ENCODE peak calls at places on chromosomes 6 and 20, in seven cellular contexts. L, I, M, Q, C, B and E are unnamed samples.

GRCh38 chr20:44836596-44837120 is 26.3 kb upstream of the RIMS4 start:
- DNase-seq in L (no peak), I (no peak), M (no peak), Q (no peak), C (no peak), B (no peak), E (no peak)

GRCh38 chr6:167497387-167498056 is 172.6 kb downstream of the TTLL2 start:
- DNase-seq in L (no peak), I (no peak), M (no peak), Q (no peak), C (no peak), B (no peak), E (no peak)

GRCh38 chr20:58737198-58737597 is 44.6 kb downstream of the NPEPL1 start:
- DNase-seq in L (no peak), I (no peak), M (no peak), Q (no peak), C (no peak), B (no peak), E (no peak)

GRCh38 chr20:19897891-19898290 is 119.3 kb upstream of the NAA20 start:
- DNase-seq in L (no peak), I (no peak), M (no peak), Q (no peak), C (no peak), B (no peak), E (no peak)

GRCh38 chr6:14031516-14031915 is 86.1 kb upstream of the CD83 start:
- DNase-seq in L (no peak), I (no peak), M (no peak), Q (no peak), C (no peak), B (no peak), E (no peak)

GRCh38 chr6:20574355-20574754 is 40.1 kb downstream of the CDKAL1 start:
- DNase-seq in L (no peak), I (no peak), M (no peak), Q (no peak), C (no peak), B (no peak), E (no peak)

GRCh38 chr6:70411948-70412796 is 1.1 kb upstream of the FAM135A start:
- DNase-seq in L (no peak), I (no peak), M (no peak), Q (no peak), C (no peak), B (no peak), E (no peak)

GRCh38 chr6:14824060-14824834 is 421.6 kb upstream of the JARID2 start:
- DNase-seq in L (no peak), I (no peak), M (no peak), Q (no peak), C (no peak), B (no peak), E (no peak)

GRCh38 chr6:3247255-3248146 is 11.2 kb upstream of the PSMG4 start:
- DNase-seq in L (no peak), I (no peak), M (no peak), Q (no peak), C (no peak), B (peak; percentile 95), E (no peak)

GRCh38 chr20:38985603-38986170 is 23.5 kb downstream of the DHX35 start:
- DNase-seq in L (no peak), I (no peak), M (no peak), Q (no peak), C (no peak), B (peak; percentile 83), E (no peak)

GRCh38 chr6:155177369-155177961 is 86.3 kb upstream of the CLDN20 start:
- DNase-seq in L (peak; percentile 15), I (peak; percentile 68), M (peak; percentile 68), Q (peak; percentile 50), C (peak; percentile 26), B (peak; percentile 84), E (no peak)

GRCh38 chr6:20791932-20792331 is 257.7 kb downstream of the CDKAL1 start:
- DNase-seq in L (no peak), I (no peak), M (no peak), Q (peak; percentile 68), C (no peak), B (peak; percentile 53), E (no peak)

GRCh38 chr6:69233195-69233524 is 563.6 kb downstream of the LMBRD1 start:
- DNase-seq in L (no peak), I (peak; percentile 43), M (no peak), Q (peak; percentile 73), C (no peak), B (no peak), E (no peak)

GRCh38 chr20:33673411-33674293 is 576 bp downstream of the NECAB3 start:
- DNase-seq in L (no peak), I (no peak), M (no peak), Q (no peak), C (no peak), B (no peak), E (no peak)

GRCh38 chr6:105568121-105568520 is 165.2 kb upstream of the PREP start:
- DNase-seq in L (no peak), I (no peak), M (no peak), Q (no peak), C (no peak), B (no peak), E (no peak)

GRCh38 chr6:90537027-90537426 is 49.8 kb downstream of the MAP3K7 start:
- DNase-seq in L (no peak), I (no peak), M (no peak), Q (no peak), C (no peak), B (no peak), E (no peak)

GRCh38 chr20:4038047-4038459 is 22.7 kb upstream of the RNF24 start:
- DNase-seq in L (peak; percentile 83), I (no peak), M (peak; percentile 74), Q (no peak), C (peak; percentile 58), B (peak; percentile 81), E (peak; percentile 87)

GRCh38 chr6:116408476-116408875 is 37.7 kb downstream of the DSE start:
- DNase-seq in L (no peak), I (no peak), M (no peak), Q (no peak), C (no peak), B (no peak), E (no peak)

GRCh38 chr20:53513489-53514298 is 79.9 kb downstream of the ZNF217 start:
- DNase-seq in L (no peak), I (no peak), M (no peak), Q (peak; percentile 26), C (no peak), B (peak; percentile 8), E (no peak)

GRCh38 chr6:158803733-158804143 is 15.4 kb downstream of the EZR start:
- DNase-seq in L (peak; percentile 69), I (no peak), M (no peak), Q (peak; percentile 25), C (no peak), B (peak; percentile 49), E (no peak)

GRCh38 chr20:16351415-16351814 is 221.8 kb downstream of the KIF16B start:
- DNase-seq in L (no peak), I (no peak), M (no peak), Q (no peak), C (no peak), B (no peak), E (no peak)

GRCh38 chr20:47551841-47552240 is 50.2 kb downstream of the NCOA3 start:
- DNase-seq in L (no peak), I (peak; percentile 54), M (no peak), Q (peak; percentile 2), C (no peak), B (no peak), E (no peak)

GRCh38 chr20:11459090-11459877 is 458.4 kb upstream of the BTBD3 start:
- DNase-seq in L (no peak), I (no peak), M (no peak), Q (no peak), C (no peak), B (peak; percentile 22), E (no peak)

GRCh38 chr20:31577194-31577593 is 27.9 kb upstream of the ID1 start:
- DNase-seq in L (no peak), I (no peak), M (no peak), Q (no peak), C (no peak), B (no peak), E (no peak)

GRCh38 chr20:15831201-15831600 is 742.0 kb downstream of the KIF16B start:
- DNase-seq in L (no peak), I (no peak), M (no peak), Q (no peak), C (no peak), B (no peak), E (no peak)

GRCh38 chr20:63748356-63749270 is 9.0 kb downstream of the SLC2A4RG start:
- DNase-seq in L (no peak), I (no peak), M (no peak), Q (no peak), C (no peak), B (no peak), E (no peak)

GRCh38 chr6:39273394-39273793 is 40.8 kb downstream of the KCNK17 start:
- DNase-seq in L (no peak), I (no peak), M (no peak), Q (no peak), C (no peak), B (no peak), E (no peak)

GRCh38 chr6:129929433-129929832 is 68.3 kb upstream of the TMEM244 start:
- DNase-seq in L (no peak), I (no peak), M (no peak), Q (no peak), C (no peak), B (peak; percentile 75), E (no peak)

GRCh38 chr6:119348308-119349040 is 1.1 kb downstream of the MAN1A1 start:
- DNase-seq in L (peak; percentile 34), I (peak; percentile 14), M (peak; percentile 51), Q (no peak), C (peak; percentile 16), B (peak; percentile 29), E (peak; percentile 18)

GRCh38 chr20:59042796-59043621 is 423 bp upstream of the PRELID3B start:
- DNase-seq in L (peak; percentile 94), I (peak; percentile 33), M (peak; percentile 94), Q (peak; percentile 91), C (peak; percentile 92), B (peak; percentile 90), E (peak; percentile 95)

GRCh38 chr6:36631326-36632046 is 37.3 kb downstream of the SRSF3 start:
- DNase-seq in L (no peak), I (no peak), M (no peak), Q (no peak), C (no peak), B (no peak), E (no peak)

GRCh38 chr20:59650418-59650817 is 46.1 kb downstream of the PHACTR3 start:
- DNase-seq in L (no peak), I (no peak), M (no peak), Q (no peak), C (no peak), B (no peak), E (no peak)

GRCh38 chr6:16949696-16950095 is 152.2 kb upstream of the STMND1 start:
- DNase-seq in L (no peak), I (no peak), M (no peak), Q (no peak), C (no peak), B (peak; percentile 29), E (no peak)

GRCh38 chr6:154994881-154995240 is 254 bp upstream of the TIAM2 start:
- DNase-seq in L (no peak), I (no peak), M (no peak), Q (no peak), C (no peak), B (no peak), E (no peak)

GRCh38 chr6:75268121-75268987 is 16.2 kb downstream of the TMEM30A start:
- DNase-seq in L (no peak), I (no peak), M (no peak), Q (no peak), C (no peak), B (no peak), E (no peak)

GRCh38 chr20:41631826-41632225 is 13.6 kb upstream of the CHD6 start:
- DNase-seq in L (no peak), I (no peak), M (no peak), Q (no peak), C (no peak), B (peak; percentile 68), E (no peak)